ENCODE peak calls at places on chromosome 15, in nine cellular contexts. P is nephron progenitor cell, K is cardiac fibroblast, G is osteocyte, N is WTC11, J is ovary, Q is HepG2, U is dorsolateral prefrontal cortex, A is stomach. H is an unnamed sample.

GRCh38 chr15:99476413-99477222 is 89.2 kb upstream of the MEF2A start:
- DNase-seq in A (peak), Q (peak), G (no peak), N (no peak), J (no peak), K (peak), U (peak), P (no peak), H (no peak)

GRCh38 chr15:84981711-84982300 is at the start of gene PDE8A:
- DNase-seq in N (peak), Q (no peak), U (no peak), J (no peak), G (no peak), P (peak), A (peak), K (peak), H (peak)

GRCh38 chr15:95940431-95940985 is 390.0 kb upstream of the NR2F2 start:
- DNase-seq in J (no peak), A (no peak), G (no peak), Q (no peak), P (peak), U (no peak), K (no peak), N (peak), H (no peak)

GRCh38 chr15:70879386-70879785 is 12.8 kb downstream of the THAP10 start:
- DNase-seq in K (peak), Q (no peak), A (no peak), J (no peak), P (no peak), U (no peak), G (no peak), N (no peak), H (no peak)

GRCh38 chr15:80437492-80437891 is 33.3 kb downstream of the ARNT2 start:
- DNase-seq in Q (no peak), A (no peak), P (no peak), G (peak), K (no peak), J (no peak), N (no peak), U (no peak), H (no peak)

GRCh38 chr15:75696854-75697259 is 15.8 kb downstream of the CSPG4 start:
- DNase-seq in A (no peak), J (no peak), K (no peak), Q (no peak), P (no peak), G (no peak), N (no peak), U (no peak), H (no peak)

GRCh38 chr15:75836953-75837321 is 6.3 kb upstream of the UBE2Q2 start:
- DNase-seq in K (peak), P (no peak), G (no peak), N (no peak), Q (no peak), J (no peak), U (no peak), A (no peak), H (no peak)

GRCh38 chr15:65979316-65979715 is 110.0 kb downstream of the RAB11A start:
- DNase-seq in A (no peak), U (no peak), K (no peak), G (no peak), N (no peak), J (no peak), P (peak), Q (no peak), H (no peak)

GRCh38 chr15:89649013-89649625 is 6.1 kb downstream of the KIF7 start:
- DNase-seq in G (no peak), N (no peak), P (no peak), K (no peak), J (no peak), A (no peak), Q (no peak), U (no peak), H (no peak)

GRCh38 chr15:36407647-36408046 is 171.8 kb upstream of the CDIN1 start:
- DNase-seq in J (no peak), G (no peak), N (no peak), U (no peak), P (no peak), Q (peak), A (no peak), K (peak), H (no peak)

GRCh38 chr15:99733268-99734039 is at the start of gene LYSMD4:
- DNase-seq in U (peak), K (peak), A (peak), N (peak), P (peak), J (peak), G (peak), Q (peak), H (peak)

GRCh38 chr15:39919396-39919739 is 698 bp downstream of the GPR176 start:
- DNase-seq in N (no peak), P (no peak), G (no peak), U (no peak), K (no peak), A (no peak), Q (no peak), J (no peak), H (no peak)

GRCh38 chr15:41891226-41891625 is 2.6 kb downstream of the SPTBN5 start:
- DNase-seq in U (no peak), Q (no peak), J (no peak), P (no peak), K (no peak), G (no peak), N (no peak), A (no peak), H (no peak)

GRCh38 chr15:52483712-52484111 is 45.0 kb downstream of the MYO5A start:
- DNase-seq in Q (no peak), U (no peak), A (no peak), G (no peak), N (no peak), K (peak), P (no peak), J (no peak), H (no peak)

GRCh38 chr15:62287066-62287857 is 122.2 kb upstream of the C2CD4B start:
- DNase-seq in U (no peak), G (no peak), P (no peak), J (no peak), A (no peak), N (no peak), Q (no peak), K (no peak), H (no peak)

GRCh38 chr15:92149029-92149428 is 244.7 kb upstream of the ST8SIA2 start:
- DNase-seq in K (no peak), G (no peak), P (no peak), N (no peak), Q (no peak), J (no peak), A (no peak), U (no peak), H (no peak)

GRCh38 chr15:52805351-52806283 is 15.5 kb upstream of the ONECUT1 start:
- DNase-seq in U (no peak), J (no peak), P (peak), K (no peak), Q (no peak), G (no peak), A (no peak), N (peak), H (peak)

GRCh38 chr15:84840741-84841429 is 23.7 kb downstream of the ALPK3 start:
- DNase-seq in P (no peak), A (peak), U (no peak), K (peak), Q (peak), J (peak), N (no peak), G (no peak), H (no peak)

GRCh38 chr15:69170597-69170996 is 10.2 kb downstream of the GLCE start:
- DNase-seq in J (no peak), P (no peak), A (no peak), U (no peak), N (no peak), K (no peak), G (no peak), Q (no peak), H (no peak)

GRCh38 chr15:59329570-59330350 is 42.9 kb downstream of the MYO1E start:
- DNase-seq in K (peak), U (no peak), J (no peak), P (no peak), Q (peak), G (no peak), N (no peak), A (peak), H (no peak)

GRCh38 chr15:67244966-67245478 is 9.4 kb downstream of the AAGAB start:
- DNase-seq in P (no peak), Q (no peak), A (no peak), K (peak), G (no peak), N (no peak), J (no peak), U (no peak), H (no peak)

GRCh38 chr15:67241132-67241855 is 13.2 kb downstream of the AAGAB start:
- DNase-seq in J (no peak), G (no peak), A (no peak), K (no peak), U (no peak), N (no peak), P (no peak), Q (no peak), H (no peak)

GRCh38 chr15:67242665-67243064 is 11.8 kb downstream of the AAGAB start:
- DNase-seq in G (no peak), A (no peak), P (no peak), J (no peak), K (peak), N (no peak), Q (no peak), U (no peak), H (no peak)

GRCh38 chr15:67240235-67241131 is 14.0 kb downstream of the AAGAB start:
- DNase-seq in G (no peak), K (peak), N (no peak), J (no peak), Q (peak), U (no peak), A (peak), P (no peak), H (no peak)
- TF ChIP-seq CTCF in G (peak), K (peak), N (no peak), J (no peak), Q (peak), U (no peak), A (no peak), P (no peak), H (peak)

GRCh38 chr15:74240002-74240568 is 4.0 kb downstream of the CCDC33 start:
- DNase-seq in U (peak), J (peak), K (peak), G (peak), N (peak), P (no peak), Q (peak), A (peak), H (no peak)
- TF ChIP-seq CTCF in U (peak), J (no peak), K (peak), G (peak), N (no peak), P (no peak), Q (no peak), A (peak), H (no peak)

GRCh38 chr15:57019496-57020160 is 101.2 kb downstream of the TCF12 start:
- DNase-seq in Q (no peak), J (no peak), N (no peak), A (no peak), P (no peak), K (peak), G (no peak), U (no peak), H (no peak)

GRCh38 chr15:57015897-57016296 is 97.5 kb downstream of the TCF12 start:
- DNase-seq in A (no peak), N (no peak), G (no peak), U (no peak), K (no peak), P (no peak), Q (peak), J (no peak), H (no peak)

GRCh38 chr15:57018151-57018550 is 99.7 kb downstream of the TCF12 start:
- DNase-seq in J (no peak), N (no peak), U (no peak), A (no peak), G (no peak), P (no peak), Q (no peak), K (no peak), H (no peak)

GRCh38 chr15:57015360-57015759 is 96.9 kb downstream of the TCF12 start:
- DNase-seq in U (no peak), J (no peak), K (no peak), Q (no peak), A (no peak), N (no peak), P (no peak), G (no peak), H (no peak)

DNA sequence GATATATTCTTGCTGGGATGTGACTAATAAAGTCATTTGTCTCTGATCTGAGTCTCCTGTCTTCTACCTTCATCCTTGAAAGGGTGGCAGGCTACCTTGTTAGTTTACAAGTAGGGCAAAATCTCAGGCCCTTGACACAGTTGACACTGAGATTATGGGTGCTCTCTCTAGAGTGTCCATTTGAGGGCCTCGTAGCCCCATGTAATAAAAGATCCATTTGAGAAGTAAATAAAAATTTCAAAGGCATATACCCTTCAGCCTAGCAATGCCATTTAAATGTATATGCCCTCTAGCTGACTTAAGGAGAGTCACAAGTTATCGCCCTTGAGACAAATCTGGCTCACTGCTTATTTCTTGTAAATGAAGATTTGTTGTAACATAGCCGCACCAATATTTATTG is 98.6 kb downstream of the TCF12 start:
- DNase-seq in U (no peak), J (no peak), G (no peak), P (no peak), A (no peak), K (peak), N (no peak), Q (peak), H (no peak)
- TF ChIP-seq CTCF in U (peak), J (no peak), G (peak), P (no peak), A (no peak), K (peak), N (no peak), Q (peak), H (peak)

GRCh38 chr15:79296583-79296982 is 14.1 kb downstream of the ANKRD34C start:
- DNase-seq in Q (no peak), A (no peak), G (no peak), K (no peak), U (no peak), P (no peak), N (no peak), J (no peak), H (no peak)
- TF ChIP-seq CTCF in Q (peak), A (no peak), G (peak), K (peak), U (no peak), P (no peak), N (no peak), J (no peak), H (peak)